ENCODE peak calls at places on chromosomes 16 and 17, in five cellular contexts. One of them, this sample, is unnamed.

GRCh38 chr16:14364386-14365199 is 265.5 kb downstream of the PARN start:
- DNase-seq in IMR-90: peak
- DNase-seq in SJSA1: peak
- DNase-seq in thyroid gland: peak
- DNase-seq in heart right ventricle: no peak
- DNase-seq in this sample: no peak

GRCh38 chr17:79621151-79621940 is 10.5 kb upstream of the RBFOX3 start:
- DNase-seq in IMR-90: no peak
- DNase-seq in SJSA1: no peak
- DNase-seq in thyroid gland: no peak
- DNase-seq in heart right ventricle: no peak
- DNase-seq in this sample: no peak

GRCh38 chr16:85960486-85961046 is 61.6 kb downstream of the IRF8 start:
- DNase-seq in IMR-90: no peak
- DNase-seq in SJSA1: no peak
- DNase-seq in thyroid gland: peak
- DNase-seq in heart right ventricle: no peak
- DNase-seq in this sample: no peak

GRCh38 chr17:70521821-70522256 is 352.5 kb downstream of the KCNJ2 start:
- DNase-seq in IMR-90: peak
- DNase-seq in SJSA1: no peak
- DNase-seq in thyroid gland: peak
- DNase-seq in heart right ventricle: peak
- DNase-seq in this sample: no peak

GRCh38 chr17:26775219-26775822 is 518.6 kb upstream of the WSB1 start:
- DNase-seq in IMR-90: no peak
- DNase-seq in SJSA1: no peak
- DNase-seq in thyroid gland: no peak
- DNase-seq in heart right ventricle: no peak
- DNase-seq in this sample: no peak

GRCh38 chr16:64872101-64872500 is 249.8 kb downstream of the CDH11 start:
- DNase-seq in IMR-90: peak
- DNase-seq in SJSA1: no peak
- DNase-seq in thyroid gland: no peak
- DNase-seq in heart right ventricle: no peak
- DNase-seq in this sample: no peak

GRCh38 chr17:50963139-50963538 is 97.0 kb upstream of the TOB1 start:
- DNase-seq in IMR-90: no peak
- DNase-seq in SJSA1: no peak
- DNase-seq in thyroid gland: no peak
- DNase-seq in heart right ventricle: no peak
- DNase-seq in this sample: no peak

GRCh38 chr17:40615295-40615988 is 32.2 kb downstream of the SMARCE1 start:
- DNase-seq in IMR-90: peak
- DNase-seq in SJSA1: peak
- DNase-seq in thyroid gland: peak
- DNase-seq in heart right ventricle: no peak
- DNase-seq in this sample: peak

GRCh38 chr17:65121916-65122821 is 15.0 kb upstream of the RGS9 start:
- DNase-seq in IMR-90: no peak
- DNase-seq in SJSA1: no peak
- DNase-seq in thyroid gland: no peak
- DNase-seq in heart right ventricle: no peak
- DNase-seq in this sample: no peak

GRCh38 chr17:37833237-37833859 is 88.5 kb upstream of the HNF1B start:
- DNase-seq in IMR-90: no peak
- DNase-seq in SJSA1: no peak
- DNase-seq in thyroid gland: no peak
- DNase-seq in heart right ventricle: no peak
- DNase-seq in this sample: no peak

GRCh38 chr17:40259505-40259904 is 28.2 kb upstream of the CDC6 start:
- DNase-seq in IMR-90: no peak
- DNase-seq in SJSA1: no peak
- DNase-seq in thyroid gland: no peak
- DNase-seq in heart right ventricle: no peak
- DNase-seq in this sample: no peak

GRCh38 chr17:40179923-40180659 is 2.8 kb downstream of the RAPGEFL1 start:
- DNase-seq in IMR-90: peak
- DNase-seq in SJSA1: no peak
- DNase-seq in thyroid gland: no peak
- DNase-seq in heart right ventricle: no peak
- DNase-seq in this sample: peak

GRCh38 chr16:80852261-80852872 is 48.0 kb upstream of the CDYL2 start:
- DNase-seq in IMR-90: peak
- DNase-seq in SJSA1: no peak
- DNase-seq in thyroid gland: no peak
- DNase-seq in heart right ventricle: no peak
- DNase-seq in this sample: peak

GRCh38 chr17:48594412-48595106 is 980 bp upstream of the HOXB5 start:
- DNase-seq in IMR-90: peak
- DNase-seq in SJSA1: no peak
- DNase-seq in thyroid gland: no peak
- DNase-seq in heart right ventricle: no peak
- DNase-seq in this sample: no peak

GRCh38 chr17:45277992-45278391 is 16.1 kb upstream of the SPATA32 start:
- DNase-seq in IMR-90: peak
- DNase-seq in SJSA1: no peak
- DNase-seq in thyroid gland: peak
- DNase-seq in heart right ventricle: no peak
- DNase-seq in this sample: no peak

GRCh38 chr16:74100405-74101316 is 196.0 kb upstream of the PSMD7 start:
- DNase-seq in IMR-90: no peak
- DNase-seq in SJSA1: no peak
- DNase-seq in thyroid gland: no peak
- DNase-seq in heart right ventricle: no peak
- DNase-seq in this sample: no peak

GRCh38 chr17:9332164-9332527 is 243.5 kb downstream of the STX8 start:
- DNase-seq in IMR-90: no peak
- DNase-seq in SJSA1: no peak
- DNase-seq in thyroid gland: no peak
- DNase-seq in heart right ventricle: no peak
- DNase-seq in this sample: no peak

GRCh38 chr17:71117461-71117860 is 948.1 kb downstream of the KCNJ2 start:
- DNase-seq in IMR-90: peak
- DNase-seq in SJSA1: no peak
- DNase-seq in thyroid gland: no peak
- DNase-seq in heart right ventricle: no peak
- DNase-seq in this sample: peak

GRCh38 chr16:4298761-4299522 is 16.9 kb upstream of the GLIS2 start:
- DNase-seq in IMR-90: peak
- DNase-seq in SJSA1: peak
- DNase-seq in thyroid gland: peak
- DNase-seq in heart right ventricle: peak
- DNase-seq in this sample: peak

GRCh38 chr16:361341-361871 is 8.9 kb upstream of the AXIN1 start:
- DNase-seq in IMR-90: no peak
- DNase-seq in SJSA1: no peak
- DNase-seq in thyroid gland: no peak
- DNase-seq in heart right ventricle: no peak
- DNase-seq in this sample: no peak

GRCh38 chr16:77881355-77882003 is 93.1 kb downstream of the VAT1L start:
- DNase-seq in IMR-90: no peak
- DNase-seq in SJSA1: no peak
- DNase-seq in thyroid gland: no peak
- DNase-seq in heart right ventricle: no peak
- DNase-seq in this sample: no peak

GRCh38 chr17:68437979-68438877 is 19.1 kb downstream of the WIPI1 start:
- DNase-seq in IMR-90: peak
- DNase-seq in SJSA1: peak
- DNase-seq in thyroid gland: no peak
- DNase-seq in heart right ventricle: peak
- DNase-seq in this sample: no peak

GRCh38 chr16:67296422-67296821 is 17.1 kb downstream of the PLEKHG4 start:
- DNase-seq in IMR-90: peak
- DNase-seq in SJSA1: peak
- DNase-seq in thyroid gland: no peak
- DNase-seq in heart right ventricle: no peak
- DNase-seq in this sample: peak

GRCh38 chr17:80942360-80943345 is 49.0 kb upstream of the CHMP6 start:
- DNase-seq in IMR-90: peak
- DNase-seq in SJSA1: no peak
- DNase-seq in thyroid gland: peak
- DNase-seq in heart right ventricle: peak
- DNase-seq in this sample: no peak

GRCh38 chr17:75873587-75874322 is 4.6 kb downstream of the TRIM47 start:
- DNase-seq in IMR-90: no peak
- DNase-seq in SJSA1: no peak
- DNase-seq in thyroid gland: no peak
- DNase-seq in heart right ventricle: no peak
- DNase-seq in this sample: no peak

GRCh38 chr17:75875940-75876189 is 2.5 kb downstream of the TRIM47 start:
- DNase-seq in IMR-90: no peak
- DNase-seq in SJSA1: no peak
- DNase-seq in thyroid gland: no peak
- DNase-seq in heart right ventricle: peak
- DNase-seq in this sample: no peak

GRCh38 chr17:75876190-75876937 is 2.0 kb downstream of the TRIM47 start:
- DNase-seq in IMR-90: no peak
- DNase-seq in SJSA1: no peak
- DNase-seq in thyroid gland: peak
- DNase-seq in heart right ventricle: no peak
- DNase-seq in this sample: peak

GRCh38 chr17:75874323-75875181 is 3.8 kb downstream of the TRIM47 start:
- DNase-seq in IMR-90: no peak
- DNase-seq in SJSA1: no peak
- DNase-seq in thyroid gland: no peak
- DNase-seq in heart right ventricle: no peak
- DNase-seq in this sample: no peak

DNA sequence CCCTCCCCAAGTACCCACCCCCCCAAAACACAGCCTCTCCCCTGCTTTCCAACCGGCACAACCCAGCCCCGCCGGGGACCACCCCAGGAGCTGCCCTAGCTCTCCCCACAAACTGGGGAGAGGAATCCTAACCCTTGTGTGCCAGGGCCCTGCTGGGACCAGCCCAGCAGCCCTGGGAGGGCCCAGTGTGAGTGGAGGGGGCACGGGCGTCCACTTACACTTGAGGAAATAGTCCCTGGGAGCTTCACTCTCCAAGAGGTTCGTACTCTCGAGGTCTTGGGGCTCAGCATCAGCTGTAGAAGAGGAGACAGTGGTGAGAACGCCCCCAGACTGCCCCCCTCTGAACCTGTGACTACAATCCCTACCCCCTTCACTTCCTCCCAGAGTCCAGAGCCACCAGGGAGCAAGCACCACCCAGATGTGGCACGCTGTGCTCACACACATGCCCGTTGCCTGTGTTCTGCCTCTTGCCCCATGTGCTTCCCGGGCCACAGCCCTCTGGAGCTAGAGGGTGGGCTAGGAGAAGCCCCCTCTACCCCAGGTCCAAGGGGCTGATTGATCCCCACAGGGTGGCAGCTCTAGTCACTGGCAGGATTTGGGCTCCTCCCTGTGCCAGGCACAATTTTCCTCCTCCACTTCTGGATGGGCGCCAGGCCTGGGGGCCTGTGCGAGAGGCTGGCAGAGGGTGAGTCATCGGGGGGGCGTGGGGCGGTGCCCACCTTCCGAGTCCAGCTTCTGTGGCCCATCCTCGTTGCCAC is 3.0 kb downstream of the TRIM47 start:
- DNase-seq in IMR-90: no peak
- DNase-seq in SJSA1: no peak
- DNase-seq in thyroid gland: peak
- DNase-seq in heart right ventricle: no peak
- DNase-seq in this sample: no peak
- H3K4me3 ChIP-seq in IMR-90: no peak
- H3K4me3 ChIP-seq in SJSA1: no peak
- H3K4me3 ChIP-seq in thyroid gland: no peak
- H3K4me3 ChIP-seq in heart right ventricle: peak
- H3K4me3 ChIP-seq in this sample: no peak

DNA sequence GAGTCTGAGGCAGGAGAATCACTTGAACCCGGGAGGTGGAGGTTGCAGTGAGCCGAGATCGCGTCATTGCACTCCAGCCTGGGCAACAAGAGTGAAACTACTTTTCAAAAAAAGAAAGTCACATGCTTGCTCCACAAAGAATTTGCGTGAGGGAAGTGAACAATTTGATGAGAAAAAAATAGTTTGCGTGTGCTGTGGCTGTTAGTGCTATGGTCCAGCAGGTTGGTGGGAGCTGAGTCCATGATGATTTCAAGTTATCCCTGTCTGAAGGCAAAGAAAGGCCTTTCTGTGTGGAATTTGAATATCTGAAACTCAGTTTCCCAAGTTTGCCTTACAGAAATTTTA is 21.0 kb downstream of the PRCD start:
- DNase-seq in IMR-90: no peak
- DNase-seq in SJSA1: no peak
- DNase-seq in thyroid gland: no peak
- DNase-seq in heart right ventricle: no peak
- DNase-seq in this sample: no peak
- H3K4me3 ChIP-seq in IMR-90: no peak
- H3K4me3 ChIP-seq in SJSA1: no peak
- H3K4me3 ChIP-seq in thyroid gland: no peak
- H3K4me3 ChIP-seq in heart right ventricle: no peak
- H3K4me3 ChIP-seq in this sample: peak

GRCh38 chr17:77899494-77899893 is 59.0 kb upstream of the TNRC6C start:
- DNase-seq in IMR-90: no peak
- DNase-seq in SJSA1: no peak
- DNase-seq in thyroid gland: peak
- DNase-seq in heart right ventricle: no peak
- DNase-seq in this sample: no peak
- H3K4me3 ChIP-seq in IMR-90: no peak
- H3K4me3 ChIP-seq in SJSA1: no peak
- H3K4me3 ChIP-seq in thyroid gland: no peak
- H3K4me3 ChIP-seq in heart right ventricle: no peak
- H3K4me3 ChIP-seq in this sample: no peak

GRCh38 chr17:72463287-72464102 is 342.7 kb downstream of the SOX9 start:
- DNase-seq in IMR-90: no peak
- DNase-seq in SJSA1: no peak
- DNase-seq in thyroid gland: peak
- DNase-seq in heart right ventricle: no peak
- DNase-seq in this sample: no peak

GRCh38 chr17:72466606-72467005 is 345.8 kb downstream of the SOX9 start:
- DNase-seq in IMR-90: no peak
- DNase-seq in SJSA1: no peak
- DNase-seq in thyroid gland: no peak
- DNase-seq in heart right ventricle: no peak
- DNase-seq in this sample: no peak

GRCh38 chr17:72467841-72468653 is 347.2 kb downstream of the SOX9 start:
- DNase-seq in IMR-90: no peak
- DNase-seq in SJSA1: no peak
- DNase-seq in thyroid gland: peak
- DNase-seq in heart right ventricle: no peak
- DNase-seq in this sample: peak

GRCh38 chr17:72465191-72466024 is 344.6 kb downstream of the SOX9 start:
- DNase-seq in IMR-90: peak
- DNase-seq in SJSA1: peak
- DNase-seq in thyroid gland: peak
- DNase-seq in heart right ventricle: no peak
- DNase-seq in this sample: peak

DNA sequence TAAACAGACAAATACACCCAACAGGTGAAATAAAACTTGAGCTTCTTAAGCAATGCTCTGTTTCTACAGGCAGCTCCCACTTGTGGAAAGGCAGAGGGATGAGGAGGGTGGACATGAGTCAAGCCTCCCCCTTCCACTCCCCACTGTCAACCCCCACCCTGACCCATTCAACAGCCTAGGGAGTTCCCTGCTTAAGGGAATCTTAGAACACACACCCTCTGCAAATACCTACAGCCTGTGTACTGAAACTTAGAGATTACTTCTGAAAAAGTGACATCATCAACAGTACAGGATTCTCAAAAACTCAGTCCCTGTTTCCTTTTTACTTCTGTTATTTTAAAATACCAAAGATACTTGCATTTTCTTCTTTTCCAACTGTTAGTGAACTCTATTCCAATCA is 345.4 kb downstream of the SOX9 start:
- DNase-seq in IMR-90: peak
- DNase-seq in SJSA1: peak
- DNase-seq in thyroid gland: peak
- DNase-seq in heart right ventricle: no peak
- DNase-seq in this sample: peak
- H3K4me3 ChIP-seq in IMR-90: peak
- H3K4me3 ChIP-seq in SJSA1: peak
- H3K4me3 ChIP-seq in thyroid gland: no peak
- H3K4me3 ChIP-seq in heart right ventricle: no peak
- H3K4me3 ChIP-seq in this sample: no peak

This sample was measured in mammary epithelial cell.